ENCODE peak calls at places on chromosomes 5 and 9, in six cellular contexts. G, N, H, F, I and Q are unnamed samples. For H3K36me3 and H3K27me3, the result is how much of the 10 kb centered on the place peaks cover.

GRCh38 chr5:180018661-180019060 is 52.9 kb downstream of the RNF130 start:
- DNase-seq in H (no peak), F (no peak), G (no peak), N (peak), I (no peak), Q (no peak)

GRCh38 chr5:77993799-77994318 is 217.7 kb upstream of the TBCA start:
- DNase-seq in I (no peak), H (no peak), G (no peak), N (no peak), F (no peak), Q (no peak)

GRCh38 chr5:179668404-179668803 is 12.4 kb downstream of the CBY3 start:
- DNase-seq in H (no peak), I (peak), F (peak), N (peak), G (no peak), Q (no peak)

GRCh38 chr5:45093377-45093776 is 284.6 kb downstream of the MRPS30 start:
- DNase-seq in H (no peak), F (no peak), G (no peak), I (no peak), N (no peak), Q (no peak)

GRCh38 chr5:77181596-77182304 is 28.7 kb upstream of the PDE8B start:
- DNase-seq in H (no peak), F (no peak), G (no peak), I (no peak), N (no peak), Q (no peak)

GRCh38 chr9:120291050-120291449 is 288.9 kb downstream of the CDK5RAP2 start:
- DNase-seq in I (no peak), F (no peak), H (no peak), G (no peak), N (no peak), Q (no peak)

GRCh38 chr9:86181379-86182315 is 77.8 kb downstream of the C9orf153 start:
- DNase-seq in F (no peak), N (peak), H (no peak), I (no peak), G (no peak), Q (no peak)

GRCh38 chr9:87849144-87849741 is 33.4 kb upstream of the SPATA31E1 start:
- DNase-seq in G (no peak), I (no peak), F (no peak), N (no peak), H (no peak), Q (no peak)

GRCh38 chr9:92295240-92295790 is 1.8 kb upstream of the IARS1 start:
- DNase-seq in N (no peak), G (no peak), F (peak), H (no peak), I (no peak), Q (no peak)

GRCh38 chr5:105877592-105877991 is 1793.1 kb downstream of the EFNA5 start:
- DNase-seq in I (no peak), G (no peak), N (peak), H (no peak), F (no peak), Q (no peak)

GRCh38 chr5:76608833-76609232 is 14.4 kb downstream of the F2RL2 start:
- DNase-seq in H (no peak), N (peak), F (no peak), G (no peak), I (no peak), Q (no peak)

GRCh38 chr5:72018158-72018803 is 89.0 kb upstream of the MAP1B start:
- DNase-seq in G (peak), N (peak), F (peak), H (no peak), I (peak), Q (no peak)

GRCh38 chr9:17319822-17320221 is 185.0 kb downstream of the CNTLN start:
- DNase-seq in G (no peak), N (no peak), H (no peak), F (no peak), I (no peak), Q (no peak)

GRCh38 chr5:142864293-142865260 is 94.4 kb downstream of the ARHGAP26 start:
- DNase-seq in F (peak), H (no peak), I (no peak), N (no peak), G (no peak), Q (no peak)

GRCh38 chr9:91532325-91532724 is 108.7 kb upstream of the NFIL3 start:
- DNase-seq in I (no peak), G (no peak), F (no peak), H (no peak), N (no peak), Q (no peak)

GRCh38 chr9:122402403-122403268 is 31.8 kb downstream of the PTGS1 start:
- DNase-seq in N (peak), G (no peak), H (no peak), F (no peak), I (peak), Q (peak)

GRCh38 chr5:75640395-75640794 is 29.1 kb downstream of the ANKDD1B start:
- DNase-seq in I (peak), G (no peak), N (peak), H (no peak), F (no peak), Q (peak)

GRCh38 chr5:144195443-144195842 is 24.8 kb downstream of the KCTD16 start:
- DNase-seq in H (no peak), F (no peak), I (no peak), G (no peak), N (no peak), Q (no peak)

GRCh38 chr5:9059920-9060691 is 485.8 kb downstream of the SEMA5A start:
- DNase-seq in F (no peak), G (no peak), I (peak), H (no peak), N (peak), Q (peak)

GRCh38 chr5:38670878-38671277 is 114.4 kb upstream of the LIFR start:
- DNase-seq in I (no peak), N (peak), H (no peak), F (no peak), G (no peak), Q (no peak)

GRCh38 chr5:74017112-74017511 is 391.1 kb downstream of the ARHGEF28 start:
- DNase-seq in F (no peak), I (no peak), N (peak), G (no peak), H (no peak), Q (no peak)

GRCh38 chr9:128552744-128553221 is 396 bp downstream of the SPTAN1 start:
- DNase-seq in F (peak), G (peak), H (peak), I (peak), N (peak), Q (no peak)

GRCh38 chr9:79256691-79257213 is 315.0 kb upstream of the TLE4 start:
- DNase-seq in F (no peak), G (no peak), H (no peak), N (peak), I (no peak), Q (peak)

GRCh38 chr9:113682297-113682771 is 193.8 kb upstream of the ZNF618 start:
- DNase-seq in F (peak), H (peak), N (peak), G (no peak), I (peak), Q (peak)

GRCh38 chr5:116573279-116573616 is 1.4 kb downstream of the SEMA6A start:
- DNase-seq in G (peak), N (peak), F (peak), I (no peak), H (peak), Q (no peak)

GRCh38 chr9:33850267-33850629 is 33.3 kb downstream of the UBE2R2 start:
- DNase-seq in F (no peak), H (no peak), G (no peak), N (no peak), I (no peak), Q (no peak)

GRCh38 chr9:130199605-130200004 is 27.4 kb downstream of the NCS1 start:
- DNase-seq in F (no peak), N (peak), G (no peak), H (no peak), I (no peak), Q (no peak)

GRCh38 chr5:169649486-169649885 is 12.4 kb downstream of the DOCK2 start:
- DNase-seq in G (no peak), I (no peak), H (no peak), N (peak), F (no peak), Q (no peak)

GRCh38 chr9:19809422-19810269 is 20.8 kb upstream of the SLC24A2 start:
- DNase-seq in N (no peak), G (no peak), H (no peak), I (no peak), F (no peak), Q (no peak)

GRCh38 chr9:119689879-119690278 is 320.6 kb upstream of the BRINP1 start:
- DNase-seq in G (no peak), N (peak), F (no peak), I (no peak), H (no peak), Q (no peak)

GRCh38 chr5:18744990-18745590 is 1110.8 kb downstream of the TAF11L14 start:
- DNase-seq in I (no peak), F (no peak), G (peak), N (no peak), H (no peak), Q (no peak)

GRCh38 chr5:96527826-96528225 is 94.8 kb upstream of the PCSK1 start:
- DNase-seq in F (no peak), I (no peak), N (no peak), G (no peak), H (no peak), Q (no peak)

GRCh38 chr9:121645003-121645402 is 6.4 kb upstream of the DAB2IP start:
- DNase-seq in F (peak), H (no peak), N (no peak), I (no peak), G (peak), Q (no peak)

GRCh38 chr9:135945969-135946368 is 15.2 kb downstream of the UBAC1 start:
- DNase-seq in F (no peak), G (no peak), N (no peak), I (no peak), H (no peak), Q (no peak)

GRCh38 chr9:135937521-135938489 is 23.4 kb downstream of the UBAC1 start:
- DNase-seq in F (no peak), G (no peak), H (no peak), I (no peak), N (no peak), Q (no peak)

GRCh38 chr9:135944444-135945252 is 16.5 kb downstream of the UBAC1 start:
- DNase-seq in H (no peak), I (no peak), N (no peak), G (no peak), F (no peak), Q (no peak)

GRCh38 chr9:135939351-135940265 is 21.6 kb downstream of the UBAC1 start:
- DNase-seq in H (no peak), N (no peak), I (no peak), G (no peak), F (no peak), Q (no peak)

GRCh38 chr9:135941288-135941995 is 19.7 kb downstream of the UBAC1 start:
- DNase-seq in F (no peak), H (no peak), I (no peak), N (no peak), G (no peak), Q (no peak)
- H3K36me3 ChIP-seq in F (half or more), H (under half), I (half or more), N (under half), G (half or more), Q (under half)

GRCh38 chr5:176784218-176785165 is 25.9 kb upstream of the UNC5A start:
- DNase-seq in I (no peak), F (no peak), N (peak), G (peak), H (peak), Q (peak)
- H3K27me3 ChIP-seq in I (half or more), F (under half), N (under half), G (half or more), H (under half), Q (under half)

DNA sequence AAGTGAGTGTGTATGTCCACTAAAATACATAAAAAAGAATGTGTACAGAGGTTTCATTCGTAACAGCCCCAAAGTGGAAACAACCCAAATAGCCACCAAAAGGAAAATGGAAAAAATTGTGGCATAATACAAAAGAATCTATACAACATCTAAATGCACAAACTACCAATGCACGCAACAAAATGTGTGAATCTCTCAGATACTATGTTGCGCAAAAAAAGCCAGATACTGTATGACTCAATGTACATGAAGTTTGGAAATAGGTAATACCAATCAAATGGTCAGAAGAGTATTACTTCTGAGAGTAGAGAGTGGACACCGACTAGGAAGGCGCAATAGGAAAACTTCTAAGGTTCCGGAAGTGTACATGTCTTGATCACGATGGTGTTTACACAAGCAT is 2.4 kb downstream of the XPA start:
- DNase-seq in G (no peak), F (no peak), H (no peak), N (peak), I (no peak), Q (no peak)
- H3K36me3 ChIP-seq in G (under half), F (under half), H (under half), N (under half), I (under half), Q (under half)

DNA sequence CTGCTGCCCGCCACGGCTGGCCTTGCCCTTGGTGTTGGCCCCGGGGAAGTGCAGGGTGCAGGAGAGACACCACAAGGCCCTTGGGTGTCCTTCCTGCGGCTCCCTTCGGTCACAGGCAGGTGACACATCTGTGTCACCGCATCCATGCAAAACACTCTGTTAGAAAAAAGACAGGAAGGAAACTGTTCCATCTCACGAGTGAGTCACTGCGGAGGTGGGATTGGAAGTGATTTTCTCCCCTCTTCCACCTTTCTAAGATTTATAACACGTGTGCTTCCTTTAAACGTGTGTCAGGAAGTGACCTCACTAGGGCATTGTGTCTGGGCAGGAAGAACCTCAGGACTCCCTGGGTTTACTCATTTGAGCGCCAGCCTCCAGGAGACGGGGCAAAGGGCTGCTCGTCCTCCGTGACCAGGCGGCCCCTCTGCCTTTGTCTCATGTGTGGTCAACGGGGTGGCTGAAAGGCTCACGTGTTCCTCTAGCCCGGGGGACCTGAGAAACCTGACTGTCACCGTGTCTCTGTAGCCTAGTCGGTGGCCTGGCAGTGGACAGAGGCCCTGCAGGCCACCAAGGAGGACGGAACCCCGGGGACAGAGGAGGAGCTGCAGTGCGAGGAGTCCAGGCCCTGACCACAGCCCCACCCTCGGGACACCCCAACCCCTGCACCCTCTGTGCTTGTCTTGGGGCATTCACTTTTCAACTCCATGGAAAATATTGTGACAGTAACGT is 4.9 kb upstream of the LCN1 start:
- DNase-seq in G (peak), I (peak), H (no peak), N (no peak), F (peak), Q (no peak)
- H3K27me3 ChIP-seq in G (under half), I (under half), H (under half), N (under half), F (under half), Q (under half)

GRCh38 chr5:102845041-102845440 is 89.9 kb downstream of the PAM start:
- DNase-seq in H (no peak), N (no peak), I (no peak), G (no peak), F (no peak), Q (no peak)

GRCh38 chr5:102843997-102844396 is 88.9 kb downstream of the PAM start:
- DNase-seq in I (no peak), N (no peak), G (no peak), F (no peak), H (no peak), Q (no peak)
- H3K36me3 ChIP-seq in I (under half), N (under half), G (under half), F (under half), H (under half), Q (under half)

GRCh38 chr5:176743828-176744583 is 66.4 kb upstream of the UNC5A start:
- DNase-seq in G (peak), N (no peak), H (no peak), F (no peak), I (peak), Q (no peak)
- H3K27me3 ChIP-seq in G (half or more), N (half or more), H (under half), F (under half), I (half or more), Q (under half)

GRCh38 chr5:173320259-173320658 is 8.0 kb downstream of the STC2 start:
- DNase-seq in I (no peak), N (peak), F (no peak), H (peak), G (peak), Q (no peak)

GRCh38 chr5:173318338-173318737 is 9.9 kb downstream of the STC2 start:
- DNase-seq in F (no peak), I (no peak), H (no peak), N (no peak), G (no peak), Q (no peak)

GRCh38 chr5:173317852-173318251 is 10.4 kb downstream of the STC2 start:
- DNase-seq in I (no peak), H (no peak), G (peak), F (no peak), N (no peak), Q (no peak)

GRCh38 chr5:173319610-173320100 is 8.6 kb downstream of the STC2 start:
- DNase-seq in I (no peak), H (no peak), G (peak), N (no peak), F (no peak), Q (no peak)

DNA sequence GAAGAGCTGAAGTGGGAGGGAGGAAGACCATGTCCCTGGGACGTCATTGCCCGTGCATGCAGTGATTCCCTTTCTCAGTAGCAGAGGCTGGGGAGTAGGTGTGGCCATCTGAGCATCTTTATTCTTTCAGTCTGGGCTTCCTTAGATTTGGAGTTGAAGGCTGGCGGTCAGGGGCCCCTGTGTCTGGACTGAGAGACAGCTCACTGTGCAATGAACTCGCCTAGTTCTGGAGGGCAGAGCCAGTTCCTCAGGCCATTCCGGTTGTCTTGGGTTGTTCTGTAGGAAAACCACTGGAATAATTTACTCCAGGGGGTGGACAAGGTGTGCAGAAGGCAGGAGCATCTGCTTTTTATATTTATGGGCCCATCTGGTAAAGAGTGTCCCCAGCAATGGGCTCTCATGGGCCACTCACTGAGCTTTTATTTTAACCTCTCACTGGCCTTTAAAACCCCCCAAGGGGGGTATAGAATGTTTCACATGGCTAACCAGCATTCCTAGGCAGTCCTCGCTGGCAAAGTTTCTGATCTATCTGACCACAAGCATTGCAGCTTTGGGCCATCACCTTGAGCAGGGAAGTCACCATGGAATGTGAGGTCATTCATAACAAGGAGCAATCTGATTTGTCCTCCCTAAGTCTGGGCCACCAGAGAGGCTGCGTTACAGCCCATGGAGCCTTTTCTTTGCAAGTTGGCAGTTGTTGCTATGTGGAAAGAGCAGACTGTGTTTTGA is 9.2 kb downstream of the STC2 start:
- DNase-seq in F (no peak), I (peak), N (no peak), G (peak), H (no peak), Q (no peak)
- H3K36me3 ChIP-seq in F (under half), I (half or more), N (half or more), G (under half), H (under half), Q (under half)

DNA sequence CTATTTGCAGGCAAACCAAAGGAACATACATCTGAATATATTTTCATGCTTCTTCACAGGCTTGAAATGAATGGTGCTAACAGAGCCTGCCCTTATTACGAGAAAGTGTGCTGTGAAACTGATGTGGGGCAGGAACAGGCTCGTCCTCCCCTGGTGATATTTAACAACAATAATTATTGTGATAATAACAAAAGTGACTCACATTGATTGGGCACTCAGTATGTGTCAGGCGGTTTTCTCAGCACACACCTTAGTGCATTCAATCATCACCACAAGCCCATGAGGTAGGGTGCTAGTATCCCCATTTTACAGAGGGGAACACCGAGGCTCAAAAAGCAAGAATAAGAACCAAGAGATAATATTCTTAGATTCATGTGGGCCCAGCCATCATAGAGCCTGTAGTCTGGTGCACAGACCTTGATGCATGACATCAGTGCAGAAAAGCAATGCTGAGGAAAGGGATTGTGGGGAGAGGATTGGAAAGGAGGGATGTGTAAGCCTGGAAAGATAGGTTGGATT is 18.1 kb upstream of the BOD1 start:
- DNase-seq in H (no peak), F (no peak), N (no peak), I (no peak), G (no peak), Q (no peak)
- H3K27me3 ChIP-seq in H (under half), F (under half), N (under half), I (under half), G (under half), Q (under half)

GRCh38 chr9:14434971-14435718 is 121.2 kb upstream of the NFIB start:
- DNase-seq in H (no peak), N (no peak), I (no peak), F (no peak), G (no peak), Q (no peak)

GRCh38 chr9:14433841-14434511 is 120.0 kb upstream of the NFIB start:
- DNase-seq in H (no peak), F (no peak), N (peak), G (no peak), I (no peak), Q (no peak)

GRCh38 chr9:14437336-14438231 is 123.6 kb upstream of the NFIB start:
- DNase-seq in I (peak), G (no peak), N (no peak), H (no peak), F (no peak), Q (no peak)

GRCh38 chr9:14433293-14433818 is 119.4 kb upstream of the NFIB start:
- DNase-seq in N (no peak), I (no peak), H (no peak), G (no peak), F (no peak), Q (no peak)

GRCh38 chr9:14435871-14436270 is 121.9 kb upstream of the NFIB start:
- DNase-seq in H (no peak), I (no peak), F (no peak), N (no peak), G (no peak), Q (no peak)
- H3K36me3 ChIP-seq in H (under half), I (under half), F (under half), N (under half), G (under half), Q (under half)